ENCODE peak calls at places on chromosome 16, in ten cellular contexts. D is ovary, T is prostate gland, K is IMR-90, Q is adrenal gland, U is body of pancreas, A is stomach, X is spleen, S is tibial nerve, W is sigmoid colon. E is an unnamed sample. For H3K9me3, the result is how much of the 10 kb centered on the place peaks cover.

GRCh38 chr16:20870122-20870521 is 30.0 kb downstream of the DCUN1D3 start:
- DNase-seq in D (no peak), T (no peak), K (no peak), Q (no peak), U (no peak), A (no peak), X (no peak), S (no peak), W (no peak), E (no peak)

GRCh38 chr16:12178251-12178990 is 201.9 kb downstream of the SNX29 start:
- DNase-seq in D (peak), T (no peak), K (peak), Q (peak), U (peak), A (no peak), X (no peak), S (no peak), W (peak), E (no peak)

GRCh38 chr16:52439750-52440149 is 107.2 kb downstream of the TOX3 start:
- DNase-seq in D (no peak), T (no peak), K (no peak), Q (no peak), U (no peak), A (no peak), X (no peak), S (no peak), W (no peak), E (no peak)

GRCh38 chr16:10608687-10609409 is 28.4 kb upstream of the EMP2 start:
- DNase-seq in D (no peak), T (no peak), K (no peak), Q (no peak), U (no peak), A (no peak), X (no peak), S (no peak), W (no peak), E (no peak)

GRCh38 chr16:8832383-8833100 is 34.9 kb downstream of the PMM2 start:
- DNase-seq in D (no peak), T (no peak), K (no peak), Q (no peak), U (no peak), A (no peak), X (no peak), S (no peak), W (no peak), E (no peak)

GRCh38 chr16:13036600-13036999 is 135.2 kb downstream of the SHISA9 start:
- DNase-seq in D (no peak), T (peak), K (peak), Q (peak), U (peak), A (peak), X (no peak), S (peak), W (no peak), E (no peak)

GRCh38 chr16:10964891-10965326 is 20.5 kb downstream of the CLEC16A start:
- DNase-seq in D (no peak), T (no peak), K (no peak), Q (no peak), U (no peak), A (no peak), X (no peak), S (no peak), W (no peak), E (no peak)

GRCh38 chr16:19657831-19658230 is 60.2 kb downstream of the KNOP1 start:
- DNase-seq in D (no peak), T (no peak), K (no peak), Q (no peak), U (no peak), A (no peak), X (no peak), S (no peak), W (no peak), E (no peak)

GRCh38 chr16:8892101-8892575 is 10.0 kb downstream of the LITAFD start:
- DNase-seq in D (no peak), T (no peak), K (no peak), Q (peak), U (peak), A (no peak), X (peak), S (no peak), W (peak), E (peak)

GRCh38 chr16:77679901-77680300 is 42.4 kb upstream of the NUDT7 start:
- DNase-seq in D (no peak), T (no peak), K (no peak), Q (no peak), U (no peak), A (no peak), X (no peak), S (no peak), W (no peak), E (no peak)

GRCh38 chr16:23026777-23027362 is 122.4 kb downstream of the USP31 start:
- DNase-seq in D (no peak), T (no peak), K (peak), Q (no peak), U (no peak), A (no peak), X (no peak), S (no peak), W (no peak), E (no peak)

GRCh38 chr16:1091992-1092552 is 4.0 kb downstream of the C1QTNF8 start:
- DNase-seq in D (no peak), T (no peak), K (no peak), Q (no peak), U (no peak), A (no peak), X (no peak), S (no peak), W (no peak), E (no peak)

GRCh38 chr16:27723711-27724490 is 174.0 kb downstream of the KATNIP start:
- DNase-seq in D (no peak), T (no peak), K (no peak), Q (no peak), U (no peak), A (no peak), X (no peak), S (no peak), W (no peak), E (no peak)

GRCh38 chr16:5906351-5906750 is 808.8 kb upstream of the EEF2KMT start:
- DNase-seq in D (no peak), T (no peak), K (no peak), Q (no peak), U (no peak), A (no peak), X (no peak), S (no peak), W (no peak), E (no peak)

GRCh38 chr16:11168386-11169065 is 87.5 kb downstream of the SOCS1 start:
- DNase-seq in D (no peak), T (no peak), K (peak), Q (peak), U (no peak), A (no peak), X (no peak), S (no peak), W (no peak), E (no peak)

GRCh38 chr16:2767891-2768290 is 9.2 kb downstream of the ELOB start:
- DNase-seq in D (no peak), T (no peak), K (no peak), Q (peak), U (no peak), A (no peak), X (peak), S (no peak), W (no peak), E (peak)

GRCh38 chr16:52309761-52310416 is 237.1 kb downstream of the TOX3 start:
- DNase-seq in D (no peak), T (no peak), K (no peak), Q (no peak), U (no peak), A (no peak), X (no peak), S (no peak), W (no peak), E (no peak)

GRCh38 chr16:76343761-76344160 is 66.6 kb downstream of the CNTNAP4 start:
- DNase-seq in D (no peak), T (no peak), K (no peak), Q (no peak), U (no peak), A (no peak), X (no peak), S (no peak), W (no peak), E (no peak)

GRCh38 chr16:19861811-19862327 is 22.8 kb downstream of the GPRC5B start:
- DNase-seq in D (no peak), T (no peak), K (no peak), Q (no peak), U (no peak), A (no peak), X (peak), S (no peak), W (peak), E (no peak)

GRCh38 chr16:74837056-74837455 is 62.4 kb upstream of the FA2H start:
- DNase-seq in D (no peak), T (peak), K (no peak), Q (no peak), U (no peak), A (no peak), X (no peak), S (no peak), W (no peak), E (no peak)

GRCh38 chr16:18805257-18805773 is 4.0 kb upstream of the ARL6IP1 start:
- DNase-seq in D (no peak), T (no peak), K (no peak), Q (no peak), U (no peak), A (no peak), X (no peak), S (no peak), W (no peak), E (no peak)

GRCh38 chr16:79182618-79183017 is 417.9 kb downstream of the MAF start:
- DNase-seq in D (no peak), T (no peak), K (no peak), Q (no peak), U (no peak), A (no peak), X (no peak), S (no peak), W (no peak), E (no peak)

GRCh38 chr16:81748476-81749198 is 30.5 kb upstream of the PLCG2 start:
- DNase-seq in D (no peak), T (no peak), K (no peak), Q (no peak), U (no peak), A (no peak), X (no peak), S (no peak), W (no peak), E (no peak)

GRCh38 chr16:17566656-17567450 is 96.1 kb upstream of the XYLT1 start:
- DNase-seq in D (no peak), T (no peak), K (no peak), Q (no peak), U (no peak), A (no peak), X (no peak), S (no peak), W (no peak), E (no peak)

GRCh38 chr16:578870-579405 is 9.2 kb downstream of the PIGQ start:
- DNase-seq in D (no peak), T (peak), K (peak), Q (peak), U (peak), A (peak), X (peak), S (peak), W (peak), E (peak)

GRCh38 chr16:89383095-89384003 is 107.0 kb downstream of the ANKRD11 start:
- DNase-seq in D (peak), T (peak), K (peak), Q (peak), U (peak), A (peak), X (no peak), S (no peak), W (peak), E (no peak)

GRCh38 chr16:2692948-2693651 is 10.8 kb downstream of the KCTD5 start:
- DNase-seq in D (peak), T (no peak), K (peak), Q (no peak), U (no peak), A (peak), X (no peak), S (no peak), W (no peak), E (no peak)

GRCh38 chr16:66324785-66325184 is 41.7 kb upstream of the CDH5 start:
- DNase-seq in D (no peak), T (no peak), K (no peak), Q (no peak), U (no peak), A (no peak), X (no peak), S (no peak), W (no peak), E (no peak)

GRCh38 chr16:79651363-79651762 is 50.8 kb upstream of the MAF start:
- DNase-seq in D (peak), T (peak), K (peak), Q (peak), U (no peak), A (peak), X (no peak), S (peak), W (peak), E (no peak)

GRCh38 chr16:47774661-47775060 is 313.5 kb downstream of the PHKB start:
- DNase-seq in D (no peak), T (no peak), K (peak), Q (no peak), U (no peak), A (peak), X (no peak), S (no peak), W (no peak), E (no peak)

GRCh38 chr16:2483160-2483559 is 8.2 kb downstream of the TBC1D24 start:
- DNase-seq in D (no peak), T (no peak), K (peak), Q (no peak), U (peak), A (no peak), X (no peak), S (no peak), W (no peak), E (no peak)

GRCh38 chr16:51544850-51545467 is 393.9 kb upstream of the SALL1 start:
- DNase-seq in D (no peak), T (no peak), K (no peak), Q (no peak), U (no peak), A (no peak), X (no peak), S (no peak), W (no peak), E (no peak)

GRCh38 chr16:86038923-86039310 is 140.0 kb downstream of the IRF8 start:
- DNase-seq in D (no peak), T (no peak), K (no peak), Q (no peak), U (no peak), A (no peak), X (no peak), S (no peak), W (peak), E (no peak)

GRCh38 chr16:76583466-76583865 is 306.3 kb downstream of the CNTNAP4 start:
- DNase-seq in D (no peak), T (peak), K (no peak), Q (no peak), U (peak), A (no peak), X (no peak), S (peak), W (no peak), E (no peak)

GRCh38 chr16:53744449-53744848 is 40.5 kb downstream of the FTO start:
- DNase-seq in D (no peak), T (no peak), K (no peak), Q (no peak), U (peak), A (no peak), X (peak), S (no peak), W (no peak), E (no peak)

GRCh38 chr16:23852794-23853562 is 17.2 kb downstream of the PRKCB start:
- DNase-seq in D (no peak), T (no peak), K (no peak), Q (no peak), U (no peak), A (no peak), X (no peak), S (no peak), W (no peak), E (no peak)

GRCh38 chr16:50462793-50463507 is 85.2 kb upstream of the NKD1 start:
- DNase-seq in D (no peak), T (no peak), K (no peak), Q (no peak), U (no peak), A (peak), X (no peak), S (no peak), W (peak), E (no peak)

GRCh38 chr16:52581530-52581929 is 34.6 kb upstream of the TOX3 start:
- DNase-seq in D (no peak), T (no peak), K (no peak), Q (no peak), U (peak), A (no peak), X (no peak), S (no peak), W (no peak), E (no peak)

GRCh38 chr16:4408323-4408690 is 8.1 kb downstream of the CORO7 start:
- DNase-seq in D (no peak), T (no peak), K (no peak), Q (no peak), U (no peak), A (no peak), X (no peak), S (no peak), W (no peak), E (no peak)

GRCh38 chr16:4411684-4412083 is 4.7 kb downstream of the CORO7 start:
- DNase-seq in D (peak), T (no peak), K (peak), Q (no peak), U (no peak), A (no peak), X (peak), S (peak), W (peak), E (no peak)

GRCh38 chr16:4407543-4408322 is 8.7 kb downstream of the CORO7 start:
- DNase-seq in D (peak), T (no peak), K (peak), Q (no peak), U (no peak), A (no peak), X (no peak), S (no peak), W (peak), E (no peak)

GRCh38 chr16:4410335-4411075 is 5.9 kb downstream of the CORO7 start:
- DNase-seq in D (peak), T (peak), K (peak), Q (no peak), U (peak), A (peak), X (no peak), S (peak), W (peak), E (peak)

DNA sequence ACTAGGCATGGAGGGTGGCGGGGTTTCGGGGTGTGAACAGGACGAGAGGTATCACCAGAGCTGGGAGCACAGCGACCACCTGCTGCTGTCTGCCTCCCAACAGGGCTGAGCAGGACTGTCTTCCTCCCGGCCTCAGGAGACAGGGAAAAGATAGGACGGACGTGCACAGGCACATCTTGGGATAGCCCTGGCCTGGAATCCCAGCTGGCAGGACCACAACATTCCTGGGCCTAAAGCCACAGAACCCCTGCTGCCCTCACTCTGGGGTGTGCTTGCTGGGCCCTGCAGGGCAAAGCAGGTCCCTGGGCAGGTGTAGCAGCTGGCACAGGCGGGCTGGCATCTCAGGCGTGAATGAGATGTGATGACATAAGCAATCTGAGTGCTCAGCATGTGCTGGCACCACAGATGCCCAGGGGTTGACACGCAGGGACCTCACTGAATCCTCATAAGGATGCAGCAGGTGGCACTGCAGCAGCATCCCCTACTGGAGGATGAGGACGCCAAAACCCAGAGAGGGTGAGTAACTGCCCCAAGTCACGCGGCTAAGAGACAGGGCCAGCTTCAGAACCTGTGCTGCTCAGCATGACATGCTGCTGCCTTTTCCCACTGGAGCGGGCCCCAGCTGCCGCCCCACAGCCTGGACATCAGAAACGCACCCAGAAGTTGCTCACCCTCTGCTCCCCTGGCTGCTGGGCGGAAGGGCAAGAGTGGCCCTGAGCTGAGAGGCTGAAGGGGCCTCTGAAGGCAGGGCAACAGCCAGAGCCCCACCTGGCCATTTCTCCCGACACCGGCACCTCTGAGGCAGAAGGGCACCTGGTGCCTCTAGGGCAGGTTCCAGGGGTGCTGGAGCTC is 7.1 kb downstream of the CORO7 start:
- DNase-seq in D (no peak), T (no peak), K (no peak), Q (no peak), U (peak), A (no peak), X (peak), S (no peak), W (no peak), E (no peak)
- TF ChIP-seq CTCF in D (no peak), T (no peak), K (no peak), Q (no peak), U (peak), A (no peak), X (no peak), S (no peak), W (no peak), E (no peak)

GRCh38 chr16:31223044-31223443 is 6.1 kb upstream of the PYDC1 start:
- DNase-seq in D (no peak), T (no peak), K (no peak), Q (no peak), U (no peak), A (no peak), X (no peak), S (no peak), W (no peak), E (no peak)

GRCh38 chr16:31221357-31222160 is 4.6 kb upstream of the PYDC1 start:
- DNase-seq in D (no peak), T (no peak), K (no peak), Q (no peak), U (no peak), A (no peak), X (no peak), S (no peak), W (no peak), E (no peak)

GRCh38 chr16:31228206-31228605 is 11.3 kb upstream of the PYDC1 start:
- DNase-seq in D (no peak), T (no peak), K (no peak), Q (no peak), U (no peak), A (no peak), X (no peak), S (no peak), W (no peak), E (no peak)

GRCh38 chr16:31225193-31225592 is 8.3 kb upstream of the PYDC1 start:
- DNase-seq in D (no peak), T (no peak), K (no peak), Q (no peak), U (no peak), A (no peak), X (no peak), S (no peak), W (no peak), E (no peak)

DNA sequence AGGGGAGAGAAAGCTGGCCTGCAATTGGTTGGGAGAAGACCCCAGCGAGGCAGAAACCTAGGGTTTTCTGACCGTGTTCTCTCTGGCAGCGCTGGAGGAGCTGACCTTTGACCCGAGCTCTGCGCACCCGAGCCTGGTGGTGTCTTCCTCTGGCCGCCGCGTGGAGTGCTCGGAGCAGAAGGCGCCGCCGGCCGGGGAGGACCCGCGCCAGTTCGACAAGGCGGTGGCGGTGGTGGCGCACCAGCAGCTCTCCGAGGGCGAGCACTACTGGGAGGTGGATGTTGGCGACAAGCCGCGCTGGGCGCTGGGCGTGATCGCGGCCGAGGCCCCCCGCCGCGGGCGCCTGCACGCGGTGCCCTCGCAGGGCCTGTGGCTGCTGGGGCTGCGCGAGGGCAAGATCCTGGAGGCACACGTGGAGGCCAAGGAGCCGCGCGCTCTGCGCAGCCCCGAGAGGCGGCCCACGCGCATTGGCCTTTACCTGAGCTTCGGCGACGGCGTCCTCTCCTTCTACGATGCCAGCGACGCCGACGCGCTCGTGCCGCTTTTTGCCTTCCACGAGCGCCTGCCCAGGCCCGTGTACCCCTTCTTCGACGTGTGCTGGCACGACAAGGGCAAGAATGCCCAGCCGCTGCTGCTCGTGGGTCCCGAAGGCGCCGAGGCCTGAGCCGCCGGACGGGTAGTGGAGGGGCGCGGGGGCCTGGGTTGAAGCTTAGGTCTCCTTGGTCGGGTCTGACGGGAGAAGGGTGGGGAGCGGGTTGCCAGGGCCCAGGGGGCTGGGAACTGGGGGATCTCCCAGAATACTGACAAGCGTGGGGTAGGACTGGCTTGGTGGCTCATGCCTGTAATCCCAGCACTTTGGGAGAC is 7.4 kb upstream of the PYDC1 start:
- DNase-seq in D (no peak), T (no peak), K (no peak), Q (no peak), U (no peak), A (no peak), X (peak), S (no peak), W (no peak), E (no peak)
- H3K9me3 ChIP-seq in D (under half), T (under half), K (under half), Q (under half), U (under half), A (under half), X (under half), S (under half), W (under half), E (under half)

GRCh38 chr16:56946767-56947603 is 14.8 kb upstream of the CETP start:
- DNase-seq in D (no peak), T (no peak), K (no peak), Q (no peak), U (peak), A (no peak), X (no peak), S (no peak), W (peak), E (peak)
- TF ChIP-seq POLR2A in D (no peak), T (no peak), K (no peak), Q (no peak), U (peak), A (no peak), X (no peak), S (no peak), W (no peak), E (peak)

GRCh38 chr16:87924937-87925670 is 11.2 kb downstream of the CA5A start:
- DNase-seq in D (no peak), T (peak), K (no peak), Q (no peak), U (peak), A (peak), X (no peak), S (no peak), W (no peak), E (no peak)
- TF ChIP-seq CTCF in D (no peak), T (no peak), K (no peak), Q (no peak), U (peak), A (no peak), X (no peak), S (no peak), W (no peak), E (no peak)